ENCODE peak calls at places on chromosomes 16 and 17, in four cellular contexts. B is body of pancreas, L is fibroblast of lung, P is neuronal stem cell. Z is an unnamed sample.

GRCh38 chr17:5553479-5553878 is 30.8 kb downstream of the NLRP1 start:
- DNase-seq in B (no peak), L (no peak), P (no peak), Z (no peak)

GRCh38 chr16:6247771-6248170 is 1084.9 kb upstream of the RBFOX1 start:
- DNase-seq in B (no peak), L (no peak), P (no peak), Z (no peak)

GRCh38 chr17:45438931-45439610 is 6.4 kb upstream of the ARHGAP27 start:
- DNase-seq in B (no peak), L (no peak), P (no peak), Z (no peak)

GRCh38 chr17:19978803-19979202 is 1.2 kb upstream of the AKAP10 start:
- DNase-seq in B (no peak), L (no peak), P (no peak), Z (no peak)

GRCh38 chr16:88121886-88122580 is 170.8 kb downstream of the BANP start:
- DNase-seq in B (no peak), L (no peak), P (no peak), Z (no peak)

GRCh38 chr16:82995286-82995926 is 368.6 kb downstream of the CDH13 start:
- DNase-seq in B (no peak), L (no peak), P (no peak), Z (no peak)

GRCh38 chr17:320139-320538 is 32.5 kb downstream of the RPH3AL start:
- DNase-seq in B (peak; percentile 47), L (no peak), P (no peak), Z (no peak)

GRCh38 chr17:4898927-4899326 is 409 bp upstream of the C17orf107 start:
- DNase-seq in B (no peak), L (no peak), P (no peak), Z (no peak)

GRCh38 chr17:39694593-39694992 is 5.3 kb upstream of the ERBB2 start:
- DNase-seq in B (no peak), L (no peak), P (no peak), Z (no peak)

GRCh38 chr16:84451781-84452180 is 52.7 kb downstream of the MEAK7 start:
- DNase-seq in B (no peak), L (no peak), P (no peak), Z (no peak)

GRCh38 chr16:68426355-68426652 is 22.0 kb downstream of the SMPD3 start:
- DNase-seq in B (no peak), L (peak; percentile 7), P (no peak), Z (no peak)

GRCh38 chr17:17994271-17994670 is 21.6 kb downstream of the DRC3 start:
- DNase-seq in B (peak; percentile 38), L (no peak), P (no peak), Z (no peak)

GRCh38 chr16:87824991-87825841 is 44.1 kb downstream of the SLC7A5 start:
- DNase-seq in B (no peak), L (no peak), P (no peak), Z (no peak)

GRCh38 chr17:65633988-65634387 is 72.5 kb upstream of the AXIN2 start:
- DNase-seq in B (no peak), L (no peak), P (no peak), Z (no peak)

GRCh38 chr16:28877642-28877975 is 679 bp upstream of the ATP2A1 start:
- DNase-seq in B (no peak), L (no peak), P (no peak), Z (no peak)

GRCh38 chr16:88569985-88570690 is at the start of gene ZC3H18:
- DNase-seq in B (peak; percentile 98), L (peak; percentile 91), P (peak; percentile 98), Z (peak; percentile 98)

DNA sequence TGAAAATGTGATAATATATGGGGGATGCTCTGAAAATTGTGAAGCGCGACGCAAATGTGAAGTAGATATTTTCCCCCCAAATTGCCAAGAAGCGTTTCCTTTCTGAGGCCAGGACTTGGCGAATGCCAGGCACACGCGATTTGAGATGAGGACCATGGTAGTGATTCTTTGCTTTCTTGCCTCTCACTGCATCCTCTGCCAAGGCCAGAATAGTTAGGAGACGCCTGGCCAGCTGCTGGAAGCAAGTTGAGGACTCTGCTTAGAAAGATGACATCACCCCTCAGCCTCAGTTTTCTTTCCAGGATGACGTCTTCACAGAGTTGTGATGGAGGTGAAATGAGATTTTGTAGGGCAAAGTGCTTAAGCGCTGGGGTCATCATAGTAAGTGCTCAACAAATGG is 25.9 kb downstream of the PIPOX start:
- DNase-seq in B (no peak), L (no peak), P (no peak), Z (no peak)
- H3K27me3 ChIP-seq in B (no peaks in the 10 kb centered on the region), L (peaks cover 5% of the 10 kb centered on the region), P (no peaks in the 10 kb centered on the region), Z (no peaks in the 10 kb centered on the region)

GRCh38 chr17:77618173-77618572 is 340.3 kb upstream of the TNRC6C start:
- DNase-seq in B (no peak), L (no peak), P (no peak), Z (no peak)

GRCh38 chr17:77615672-77616242 is 342.7 kb upstream of the TNRC6C start:
- DNase-seq in B (no peak), L (peak; percentile 32), P (no peak), Z (no peak)

GRCh38 chr17:77616243-77616731 is 342.2 kb upstream of the TNRC6C start:
- DNase-seq in B (no peak), L (peak; percentile 78), P (no peak), Z (no peak)

GRCh38 chr17:77618731-77619130 is 339.8 kb upstream of the TNRC6C start:
- DNase-seq in B (no peak), L (no peak), P (no peak), Z (no peak)

GRCh38 chr17:77617516-77617915 is 341.0 kb upstream of the TNRC6C start:
- DNase-seq in B (no peak), L (no peak), P (no peak), Z (no peak)
- H3K27me3 ChIP-seq in B (no peaks in the 10 kb centered on the region), L (no peaks in the 10 kb centered on the region), P (no peaks in the 10 kb centered on the region), Z (no peaks in the 10 kb centered on the region)

DNA sequence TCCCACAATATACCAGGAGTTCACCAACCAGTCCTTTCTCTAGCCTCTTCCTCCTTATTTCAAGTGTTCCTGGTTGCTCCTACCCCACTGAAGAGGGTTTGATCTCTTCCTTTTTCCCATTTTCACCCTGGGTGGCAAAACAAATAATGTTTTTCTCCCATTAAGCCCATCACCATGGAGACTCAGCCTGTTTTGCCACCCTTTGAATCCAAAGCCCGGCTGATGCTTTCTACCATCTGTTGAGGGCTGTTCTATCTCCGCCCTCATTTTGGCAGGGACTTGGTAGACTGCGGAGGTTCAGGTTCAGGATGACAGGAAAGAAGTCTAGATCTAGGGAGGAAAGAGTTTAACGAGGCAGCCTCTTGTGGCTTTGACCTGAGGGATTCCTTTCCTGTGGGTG is 2.6 kb downstream of the DNAH2 start:
- DNase-seq in B (no peak), L (no peak), P (no peak), Z (no peak)
- H3K27me3 ChIP-seq in B (no peaks in the 10 kb centered on the region), L (peaks cover 28% of the 10 kb centered on the region), P (peaks cover 2% of the 10 kb centered on the region), Z (peaks cover 4% of the 10 kb centered on the region)

GRCh38 chr17:73544333-73544732 is 99.9 kb downstream of the SDK2 start:
- DNase-seq in B (no peak), L (no peak), P (no peak), Z (no peak)

GRCh38 chr17:73545109-73545508 is 99.1 kb downstream of the SDK2 start:
- DNase-seq in B (no peak), L (no peak), P (no peak), Z (no peak)

GRCh38 chr17:73546770-73547345 is 97.4 kb downstream of the SDK2 start:
- DNase-seq in B (peak; percentile 22), L (no peak), P (peak; percentile 18), Z (peak; percentile 73)

GRCh38 chr17:73546121-73546520 is 98.1 kb downstream of the SDK2 start:
- DNase-seq in B (no peak), L (no peak), P (no peak), Z (no peak)

DNA sequence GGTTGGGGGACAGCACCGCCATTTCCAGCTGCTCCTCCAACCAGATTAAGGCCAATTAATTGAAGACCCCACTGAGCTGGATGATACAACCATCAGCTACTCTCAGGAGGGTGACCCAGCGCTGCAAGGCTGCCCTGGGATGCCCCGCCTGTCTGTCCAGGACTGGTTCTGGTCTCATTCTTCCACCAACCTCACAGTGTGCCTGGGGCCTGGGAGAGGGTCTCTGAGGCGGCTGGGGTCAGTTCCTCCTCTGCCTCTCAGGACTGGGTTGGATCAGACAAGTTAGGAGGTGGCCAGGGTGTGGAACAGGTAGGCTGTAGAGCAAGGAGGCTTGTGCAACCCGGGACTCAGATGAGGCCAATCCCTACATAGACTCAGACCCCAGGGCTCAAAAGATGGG is 98.6 kb downstream of the SDK2 start:
- DNase-seq in B (no peak), L (no peak), P (no peak), Z (no peak)
- H3K27me3 ChIP-seq in B (no peaks in the 10 kb centered on the region), L (no peaks in the 10 kb centered on the region), P (no peaks in the 10 kb centered on the region), Z (no peaks in the 10 kb centered on the region)

GRCh38 chr17:79399610-79400144 is 211.2 kb downstream of the RBFOX3 start:
- DNase-seq in B (no peak), L (no peak), P (no peak), Z (no peak)

GRCh38 chr17:79398441-79398840 is 212.4 kb downstream of the RBFOX3 start:
- DNase-seq in B (no peak), L (no peak), P (no peak), Z (no peak)

GRCh38 chr17:79402275-79402674 is 208.6 kb downstream of the RBFOX3 start:
- DNase-seq in B (no peak), L (no peak), P (no peak), Z (no peak)

GRCh38 chr17:79401704-79402075 is 209.2 kb downstream of the RBFOX3 start:
- DNase-seq in B (no peak), L (no peak), P (no peak), Z (peak; percentile 5)

GRCh38 chr17:79400989-79401703 is 209.7 kb downstream of the RBFOX3 start:
- DNase-seq in B (peak; percentile 76), L (peak; percentile 38), P (peak; percentile 67), Z (peak; percentile 59)
- H3K27me3 ChIP-seq in B (no peaks in the 10 kb centered on the region), L (peaks cover 10% of the 10 kb centered on the region), P (peaks cover 6% of the 10 kb centered on the region), Z (peaks cover 27% of the 10 kb centered on the region)

GRCh38 chr17:2357931-2358434 is 20.7 kb downstream of the SGSM2 start:
- DNase-seq in B (no peak), L (no peak), P (no peak), Z (no peak)
- H3K27me3 ChIP-seq in B (no peaks in the 10 kb centered on the region), L (no peaks in the 10 kb centered on the region), P (no peaks in the 10 kb centered on the region), Z (no peaks in the 10 kb centered on the region)

GRCh38 chr17:81516439-81516838 is 3.8 kb upstream of the ACTG1 start:
- DNase-seq in B (no peak), L (no peak), P (no peak), Z (no peak)

GRCh38 chr17:81515530-81516041 is 3.0 kb upstream of the ACTG1 start:
- DNase-seq in B (no peak), L (no peak), P (no peak), Z (no peak)

GRCh38 chr17:81518113-81518784 is 5.7 kb upstream of the ACTG1 start:
- DNase-seq in B (no peak), L (no peak), P (no peak), Z (no peak)

GRCh38 chr17:81517339-81518112 is 4.9 kb upstream of the ACTG1 start:
- DNase-seq in B (no peak), L (peak; percentile 39), P (no peak), Z (no peak)

GRCh38 chr17:81517009-81517338 is 4.4 kb upstream of the ACTG1 start:
- DNase-seq in B (no peak), L (no peak), P (no peak), Z (no peak)
- H3K27me3 ChIP-seq in B (no peaks in the 10 kb centered on the region), L (no peaks in the 10 kb centered on the region), P (peaks cover 37% of the 10 kb centered on the region), Z (no peaks in the 10 kb centered on the region)

GRCh38 chr16:22814330-22815105 is 556 bp downstream of the HS3ST2 start:
- DNase-seq in B (no peak), L (no peak), P (peak; percentile 11), Z (no peak)
- H3K27me3 ChIP-seq in B (no peaks in the 10 kb centered on the region), L (peaks cover 7% of the 10 kb centered on the region), P (peaks cover 35% of the 10 kb centered on the region), Z (peaks cover 20% of the 10 kb centered on the region)